ENCODE peak calls at places on chromosomes 1 and 21, in nine cellular contexts. I is AG04450, C is A549, L is gastrocnemius medialis, R is DND-41, A is lung, Z is fibroblast of lung, D is upper lobe of right lung, K is cardiac muscle cell. X is an unnamed sample.
A peak's percentile ranks its signal among the peaks of the same experiment; 100 is the strongest.

GRCh38 chr1:17558954-17559617 is 19.6 kb downstream of the ARHGEF10L start:
- DNase-seq in I (no peak), C (no peak), L (no peak), R (no peak), A (no peak), Z (no peak), D (no peak), K (no peak), X (no peak)

GRCh38 chr1:188937965-188938551 is 1539.6 kb downstream of the BRINP3 start:
- DNase-seq in I (no peak), C (peak; percentile 17), L (no peak), R (no peak), A (no peak), Z (peak; percentile 2), D (no peak), K (peak; percentile 7), X (no peak)

GRCh38 chr1:192260076-192260475 is 56.7 kb upstream of the RGS21 start:
- DNase-seq in I (no peak), C (no peak), L (no peak), R (no peak), A (no peak), Z (no peak), D (no peak), K (no peak), X (no peak)

GRCh38 chr21:41933259-41934079 is 20.3 kb downstream of the C2CD2 start:
- DNase-seq in I (no peak), C (no peak), L (no peak), R (no peak), A (no peak), Z (peak; percentile 76), D (no peak), K (no peak), X (no peak)

GRCh38 chr1:99110140-99111041 is 105.7 kb upstream of the PLPPR5 start:
- DNase-seq in I (no peak), C (no peak), L (no peak), R (no peak), A (no peak), Z (no peak), D (no peak), K (no peak), X (no peak)

GRCh38 chr1:154896811-154897286 is 26.8 kb upstream of the KCNN3 start:
- DNase-seq in I (no peak), C (no peak), L (no peak), R (no peak), A (no peak), Z (no peak), D (peak; percentile 40), K (no peak), X (no peak)

GRCh38 chr1:54324031-54324654 is 82.1 kb downstream of the SSBP3 start:
- DNase-seq in I (no peak), C (no peak), L (no peak), R (no peak), A (no peak), Z (no peak), D (no peak), K (peak; percentile 70), X (no peak)

GRCh38 chr21:33386222-33386784 is 16.9 kb upstream of the IFNGR2 start:
- DNase-seq in I (no peak), C (no peak), L (no peak), R (no peak), A (no peak), Z (no peak), D (no peak), K (peak; percentile 24), X (no peak)

GRCh38 chr1:155499953-155500621 is 62.5 kb downstream of the ASH1L start:
- DNase-seq in I (no peak), C (no peak), L (no peak), R (no peak), A (no peak), Z (peak; percentile 14), D (no peak), K (peak; percentile 30), X (no peak)

GRCh38 chr1:169513208-169513607 is 27.5 kb upstream of the SLC19A2 start:
- DNase-seq in I (no peak), C (no peak), L (peak; percentile 8), R (no peak), A (no peak), Z (peak; percentile 50), D (no peak), K (no peak), X (no peak)

GRCh38 chr1:240000634-240001033 is 91.0 kb upstream of the FMN2 start:
- DNase-seq in I (peak; percentile 7), C (no peak), L (no peak), R (no peak), A (no peak), Z (peak; percentile 86), D (no peak), K (no peak), X (no peak)

GRCh38 chr1:57832616-57833015 is 408.8 kb upstream of the DAB1 start:
- DNase-seq in I (no peak), C (no peak), L (no peak), R (no peak), A (no peak), Z (no peak), D (no peak), K (no peak), X (no peak)

GRCh38 chr1:241677171-241677570 is 25.1 kb downstream of the WDR64 start:
- DNase-seq in I (no peak), C (no peak), L (no peak), R (peak; percentile 47), A (no peak), Z (no peak), D (no peak), K (no peak), X (no peak)

GRCh38 chr1:150281221-150281757 is 1.1 kb upstream of the CIART start:
- DNase-seq in I (no peak), C (peak; percentile 73), L (peak; percentile 64), R (peak; percentile 27), A (peak; percentile 61), Z (peak; percentile 79), D (peak; percentile 79), K (peak; percentile 80), X (peak; percentile 48)

GRCh38 chr1:1272341-1273151 is 1.1 kb downstream of the UBE2J2 start:
- DNase-seq in I (no peak), C (no peak), L (no peak), R (no peak), A (peak; percentile 64), Z (no peak), D (peak; percentile 75), K (no peak), X (no peak)

GRCh38 chr1:34655206-34655909 is 99.5 kb upstream of the GJB5 start:
- DNase-seq in I (no peak), C (no peak), L (no peak), R (no peak), A (no peak), Z (no peak), D (no peak), K (no peak), X (no peak)

GRCh38 chr1:106173101-106173500 is 883.4 kb upstream of the PRMT6 start:
- DNase-seq in I (no peak), C (no peak), L (no peak), R (no peak), A (no peak), Z (no peak), D (no peak), K (no peak), X (no peak)

DNA sequence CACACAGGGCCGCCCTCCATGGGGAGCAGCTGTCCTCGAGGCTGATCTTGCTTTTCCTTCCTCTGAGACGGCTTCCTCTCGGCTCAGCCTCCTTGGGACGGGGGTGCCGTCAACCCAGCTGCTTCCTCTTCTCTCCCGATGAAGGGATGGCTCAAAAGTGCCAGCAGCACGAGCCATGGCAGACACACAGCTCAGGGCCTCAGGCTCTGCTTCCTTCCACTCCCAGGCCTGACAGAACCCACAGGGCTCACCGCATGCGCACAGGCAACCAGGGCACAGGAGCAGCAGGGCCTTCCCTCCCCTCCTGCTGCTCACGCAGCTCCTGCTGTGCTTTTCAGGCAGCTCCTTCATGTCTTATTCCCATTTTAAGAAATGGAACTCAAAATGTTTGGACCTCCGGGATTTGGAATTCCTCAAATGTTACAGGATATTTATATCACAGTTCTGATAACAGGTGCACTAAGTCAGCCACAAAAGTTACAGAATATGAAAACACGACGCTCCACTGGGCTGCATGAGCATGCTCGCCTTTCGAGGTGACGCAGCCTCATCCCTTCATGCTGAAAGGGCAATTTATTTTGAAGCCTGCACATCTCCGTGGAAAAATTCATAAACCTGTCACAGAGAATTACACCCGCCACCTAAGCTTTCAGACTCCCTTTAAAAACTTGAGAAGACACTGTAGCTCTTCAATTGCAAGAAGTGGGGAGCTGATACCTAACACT is 84.4 kb downstream of the HSF2BP start:
- DNase-seq in I (no peak), C (no peak), L (peak; percentile 14), R (no peak), A (no peak), Z (no peak), D (peak; percentile 71), K (peak; percentile 26), X (no peak)
- H3K4me3 ChIP-seq in I (no peak overlapping the region), C (no peak overlapping the region), L (no peak overlapping the region), R (no peak overlapping the region), A (no peak overlapping the region), Z (no peak overlapping the region), D (no peak overlapping the region), K (no peak overlapping the region), X (no peak overlapping the region)

GRCh38 chr21:45157932-45158331 is 83.6 kb downstream of the ADARB1 start:
- DNase-seq in I (no peak), C (no peak), L (no peak), R (no peak), A (peak; percentile 1), Z (no peak), D (peak; percentile 31), K (no peak), X (no peak)
- H3K9me3 ChIP-seq in I (no peaks in the 10 kb centered on the region), C (no peaks in the 10 kb centered on the region), L (no peaks in the 10 kb centered on the region), R (no peaks in the 10 kb centered on the region), A (no peaks in the 10 kb centered on the region), Z (no peaks in the 10 kb centered on the region), D (no peaks in the 10 kb centered on the region), K (no peaks in the 10 kb centered on the region), X (no peaks in the 10 kb centered on the region)

DNA sequence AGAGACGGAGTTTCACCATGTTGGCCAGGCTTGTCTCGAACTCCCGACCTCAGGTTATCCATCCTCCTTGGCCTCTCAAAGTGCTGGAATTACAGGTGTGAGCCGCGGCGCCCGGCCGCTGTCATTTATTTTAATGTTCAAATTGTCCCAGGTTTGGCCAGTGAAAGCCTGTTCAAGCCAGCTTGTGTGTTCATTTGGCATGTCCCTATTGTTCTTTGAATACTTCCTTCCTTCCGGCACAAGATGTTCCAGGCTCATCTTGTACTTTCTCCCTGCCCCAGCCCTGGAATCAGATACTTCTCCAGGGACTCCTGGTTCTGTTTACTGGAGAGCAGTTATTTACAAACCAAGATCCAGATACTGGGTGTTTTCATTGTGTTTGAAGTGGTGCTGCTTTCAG is 37.0 kb downstream of the ZBTB8B start:
- DNase-seq in I (no peak), C (no peak), L (peak; percentile 90), R (no peak), A (no peak), Z (no peak), D (no peak), K (no peak), X (no peak)
- H3K27ac ChIP-seq in I (no peak overlapping the region), C (no peak overlapping the region), L (peak overlapping the region; percentile 89), R (no peak overlapping the region), A (peak overlapping the region; percentile 96), Z (no peak overlapping the region), D (peak overlapping the region; percentile 95), K (no peak overlapping the region), X (no peak overlapping the region)

DNA sequence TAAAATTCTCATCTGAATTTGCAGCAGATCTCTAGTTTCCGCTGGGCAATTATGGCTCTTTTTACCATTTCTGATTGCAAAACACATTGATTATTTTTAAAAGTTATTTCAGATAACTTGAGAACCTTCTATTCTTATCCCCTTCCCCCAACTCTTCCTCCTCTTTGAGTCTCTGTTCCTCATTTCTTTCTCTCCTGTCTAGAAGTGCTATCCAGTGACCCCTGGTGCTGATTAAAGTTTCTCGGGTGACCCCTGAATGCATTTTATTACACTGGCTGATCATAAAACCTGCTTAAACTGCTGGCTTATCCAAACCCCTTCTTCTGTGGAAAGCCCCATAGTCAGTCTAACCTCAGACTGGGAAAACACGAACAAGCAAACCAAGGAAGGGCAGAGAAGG is 61.2 kb downstream of the GORAB start:
- DNase-seq in I (no peak), C (no peak), L (no peak), R (no peak), A (no peak), Z (no peak), D (no peak), K (no peak), X (no peak)
- H3K4me3 ChIP-seq in I (no peak overlapping the region), C (no peak overlapping the region), L (no peak overlapping the region), R (no peak overlapping the region), A (no peak overlapping the region), Z (peak overlapping the region; percentile 30), D (no peak overlapping the region), K (no peak overlapping the region), X (no peak overlapping the region)

X was measured in CD8-positive, alpha-beta memory T cell.